ENCODE peak calls at places on chromosome 4, in eight cellular contexts. One of them, this sample, is unnamed.

GRCh38 chr4:108861339-108861738 is 98.5 kb upstream of the ETNPPL start:
- DNase-seq in mesendoderm: peak
- DNase-seq in suprapubic skin: no peak
- DNase-seq in CD8-positive, alpha-beta T cell: no peak
- DNase-seq in upper lobe of right lung: no peak
- DNase-seq in astrocyte: no peak
- DNase-seq in pancreas: peak
- DNase-seq in OCI-LY7: no peak
- DNase-seq in this sample: no peak

GRCh38 chr4:173243321-173243720 is 74.7 kb downstream of the GALNT7 start:
- DNase-seq in astrocyte: peak
- DNase-seq in pancreas: no peak
- DNase-seq in OCI-LY7: no peak
- DNase-seq in upper lobe of right lung: no peak
- DNase-seq in mesendoderm: no peak
- DNase-seq in CD8-positive, alpha-beta T cell: no peak
- DNase-seq in suprapubic skin: no peak
- DNase-seq in this sample: no peak

GRCh38 chr4:189143255-189143654 is 797.4 kb upstream of the FRG1 start:
- DNase-seq in astrocyte: no peak
- DNase-seq in mesendoderm: no peak
- DNase-seq in pancreas: no peak
- DNase-seq in upper lobe of right lung: no peak
- DNase-seq in CD8-positive, alpha-beta T cell: no peak
- DNase-seq in OCI-LY7: no peak
- DNase-seq in suprapubic skin: no peak
- DNase-seq in this sample: no peak

GRCh38 chr4:122652379-122652778 is 31.5 kb upstream of the IL21 start:
- DNase-seq in CD8-positive, alpha-beta T cell: no peak
- DNase-seq in astrocyte: peak
- DNase-seq in mesendoderm: peak
- DNase-seq in OCI-LY7: peak
- DNase-seq in suprapubic skin: no peak
- DNase-seq in pancreas: peak
- DNase-seq in upper lobe of right lung: no peak
- DNase-seq in this sample: peak

GRCh38 chr4:10006604-10007435 is 14.5 kb downstream of the SLC2A9 start:
- DNase-seq in CD8-positive, alpha-beta T cell: no peak
- DNase-seq in mesendoderm: peak
- DNase-seq in pancreas: peak
- DNase-seq in upper lobe of right lung: peak
- DNase-seq in OCI-LY7: no peak
- DNase-seq in suprapubic skin: no peak
- DNase-seq in astrocyte: peak
- DNase-seq in this sample: no peak

GRCh38 chr4:133565379-133565778 is 416.3 kb downstream of the PCDH10 start:
- DNase-seq in upper lobe of right lung: no peak
- DNase-seq in OCI-LY7: no peak
- DNase-seq in astrocyte: peak
- DNase-seq in suprapubic skin: no peak
- DNase-seq in mesendoderm: no peak
- DNase-seq in pancreas: no peak
- DNase-seq in CD8-positive, alpha-beta T cell: no peak
- DNase-seq in this sample: no peak

GRCh38 chr4:81472249-81473085 is 760 bp upstream of the RASGEF1B start:
- DNase-seq in CD8-positive, alpha-beta T cell: peak
- DNase-seq in upper lobe of right lung: no peak
- DNase-seq in suprapubic skin: no peak
- DNase-seq in pancreas: peak
- DNase-seq in astrocyte: peak
- DNase-seq in mesendoderm: peak
- DNase-seq in OCI-LY7: peak
- DNase-seq in this sample: no peak

GRCh38 chr4:6331018-6331417 is 61.4 kb downstream of the WFS1 start:
- DNase-seq in pancreas: no peak
- DNase-seq in upper lobe of right lung: no peak
- DNase-seq in mesendoderm: peak
- DNase-seq in OCI-LY7: peak
- DNase-seq in astrocyte: no peak
- DNase-seq in suprapubic skin: no peak
- DNase-seq in CD8-positive, alpha-beta T cell: no peak
- DNase-seq in this sample: no peak

GRCh38 chr4:100369871-100370270 is 148.0 kb downstream of the EMCN start:
- DNase-seq in mesendoderm: no peak
- DNase-seq in pancreas: no peak
- DNase-seq in astrocyte: no peak
- DNase-seq in upper lobe of right lung: no peak
- DNase-seq in OCI-LY7: no peak
- DNase-seq in CD8-positive, alpha-beta T cell: no peak
- DNase-seq in suprapubic skin: no peak
- DNase-seq in this sample: no peak

GRCh38 chr4:113979157-113979972 is at the start of gene ARSJ:
- DNase-seq in OCI-LY7: no peak
- DNase-seq in upper lobe of right lung: peak
- DNase-seq in pancreas: peak
- DNase-seq in mesendoderm: peak
- DNase-seq in astrocyte: peak
- DNase-seq in CD8-positive, alpha-beta T cell: no peak
- DNase-seq in suprapubic skin: no peak
- DNase-seq in this sample: no peak

GRCh38 chr4:129236351-129236750 is 140.4 kb downstream of the C4orf33 start:
- DNase-seq in pancreas: no peak
- DNase-seq in upper lobe of right lung: no peak
- DNase-seq in suprapubic skin: no peak
- DNase-seq in OCI-LY7: no peak
- DNase-seq in mesendoderm: no peak
- DNase-seq in CD8-positive, alpha-beta T cell: no peak
- DNase-seq in astrocyte: no peak
- DNase-seq in this sample: no peak

GRCh38 chr4:122959441-122959840 is 37.0 kb upstream of the NUDT6 start:
- DNase-seq in CD8-positive, alpha-beta T cell: no peak
- DNase-seq in suprapubic skin: no peak
- DNase-seq in upper lobe of right lung: no peak
- DNase-seq in mesendoderm: no peak
- DNase-seq in pancreas: no peak
- DNase-seq in OCI-LY7: no peak
- DNase-seq in astrocyte: no peak
- DNase-seq in this sample: no peak

GRCh38 chr4:12562016-12562415 is 922.1 kb downstream of the RAB28 start:
- DNase-seq in upper lobe of right lung: no peak
- DNase-seq in pancreas: no peak
- DNase-seq in CD8-positive, alpha-beta T cell: no peak
- DNase-seq in OCI-LY7: no peak
- DNase-seq in astrocyte: no peak
- DNase-seq in mesendoderm: no peak
- DNase-seq in suprapubic skin: no peak
- DNase-seq in this sample: no peak

GRCh38 chr4:165684177-165684870 is 188.7 kb upstream of the TLL1 start:
- DNase-seq in suprapubic skin: no peak
- DNase-seq in CD8-positive, alpha-beta T cell: no peak
- DNase-seq in mesendoderm: no peak
- DNase-seq in astrocyte: peak
- DNase-seq in OCI-LY7: no peak
- DNase-seq in upper lobe of right lung: no peak
- DNase-seq in pancreas: no peak
- DNase-seq in this sample: no peak

GRCh38 chr4:66157594-66157993 is 487.3 kb upstream of the EPHA5 start:
- DNase-seq in OCI-LY7: no peak
- DNase-seq in astrocyte: no peak
- DNase-seq in suprapubic skin: no peak
- DNase-seq in CD8-positive, alpha-beta T cell: no peak
- DNase-seq in upper lobe of right lung: no peak
- DNase-seq in mesendoderm: no peak
- DNase-seq in pancreas: no peak
- DNase-seq in this sample: no peak

GRCh38 chr4:168569909-168570276 is 73.0 kb downstream of the PALLD start:
- DNase-seq in suprapubic skin: no peak
- DNase-seq in CD8-positive, alpha-beta T cell: no peak
- DNase-seq in mesendoderm: no peak
- DNase-seq in OCI-LY7: no peak
- DNase-seq in upper lobe of right lung: no peak
- DNase-seq in pancreas: no peak
- DNase-seq in astrocyte: no peak
- DNase-seq in this sample: no peak

GRCh38 chr4:154743683-154744340 is at the start of gene LRAT:
- DNase-seq in astrocyte: no peak
- DNase-seq in OCI-LY7: no peak
- DNase-seq in pancreas: peak
- DNase-seq in upper lobe of right lung: peak
- DNase-seq in suprapubic skin: peak
- DNase-seq in CD8-positive, alpha-beta T cell: no peak
- DNase-seq in mesendoderm: peak
- DNase-seq in this sample: no peak

GRCh38 chr4:26909369-26909768 is 48.7 kb downstream of the STIM2 start:
- DNase-seq in upper lobe of right lung: no peak
- DNase-seq in CD8-positive, alpha-beta T cell: no peak
- DNase-seq in astrocyte: peak
- DNase-seq in OCI-LY7: no peak
- DNase-seq in pancreas: no peak
- DNase-seq in mesendoderm: no peak
- DNase-seq in suprapubic skin: no peak
- DNase-seq in this sample: no peak

GRCh38 chr4:143514432-143514831 is 930 bp downstream of the SMARCA5 start:
- DNase-seq in upper lobe of right lung: peak
- DNase-seq in pancreas: peak
- DNase-seq in astrocyte: peak
- DNase-seq in CD8-positive, alpha-beta T cell: no peak
- DNase-seq in suprapubic skin: peak
- DNase-seq in mesendoderm: peak
- DNase-seq in OCI-LY7: peak
- DNase-seq in this sample: peak

DNA sequence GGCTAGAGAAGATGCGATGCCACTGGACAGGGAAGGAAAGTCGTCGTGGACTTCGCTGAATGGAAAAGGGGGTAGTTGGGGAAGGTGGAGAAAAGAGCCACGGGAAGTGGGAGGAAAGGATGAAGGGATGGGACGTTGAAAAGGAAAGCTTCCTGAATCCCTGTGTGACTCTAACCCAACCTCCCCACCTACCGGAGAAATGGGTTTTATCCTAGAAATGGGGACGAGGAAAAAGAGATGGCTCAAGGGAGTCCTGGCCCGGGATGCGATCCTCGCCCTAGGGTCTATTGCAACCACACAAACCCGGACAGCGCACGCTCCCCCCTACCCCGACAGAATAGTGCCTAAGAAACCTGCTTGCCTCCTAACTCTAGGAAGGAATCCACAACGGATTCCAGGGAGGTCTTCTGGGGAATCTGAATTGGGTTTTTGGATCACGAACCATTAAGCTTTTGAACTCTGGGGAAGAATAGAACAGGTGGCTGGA is 738 bp upstream of the TSPAN5 start:
- DNase-seq in mesendoderm: peak
- DNase-seq in pancreas: no peak
- DNase-seq in astrocyte: peak
- DNase-seq in upper lobe of right lung: no peak
- DNase-seq in suprapubic skin: no peak
- DNase-seq in OCI-LY7: no peak
- DNase-seq in CD8-positive, alpha-beta T cell: no peak
- DNase-seq in this sample: no peak
- H3K27ac ChIP-seq in mesendoderm: no peak
- H3K27ac ChIP-seq in pancreas: no peak
- H3K27ac ChIP-seq in astrocyte: peak
- H3K27ac ChIP-seq in upper lobe of right lung: peak
- H3K27ac ChIP-seq in suprapubic skin: peak
- H3K27ac ChIP-seq in OCI-LY7: no peak
- H3K27ac ChIP-seq in CD8-positive, alpha-beta T cell: no peak
- H3K27ac ChIP-seq in this sample: peak

GRCh38 chr4:41029098-41029497 is 185.2 kb downstream of the APBB2 start:
- DNase-seq in upper lobe of right lung: no peak
- DNase-seq in mesendoderm: no peak
- DNase-seq in pancreas: no peak
- DNase-seq in suprapubic skin: no peak
- DNase-seq in CD8-positive, alpha-beta T cell: no peak
- DNase-seq in OCI-LY7: no peak
- DNase-seq in astrocyte: no peak
- DNase-seq in this sample: no peak
- H3K27ac ChIP-seq in upper lobe of right lung: peak
- H3K27ac ChIP-seq in mesendoderm: no peak
- H3K27ac ChIP-seq in pancreas: peak
- H3K27ac ChIP-seq in suprapubic skin: no peak
- H3K27ac ChIP-seq in CD8-positive, alpha-beta T cell: no peak
- H3K27ac ChIP-seq in OCI-LY7: no peak
- H3K27ac ChIP-seq in astrocyte: no peak
- H3K27ac ChIP-seq in this sample: no peak

GRCh38 chr4:68869274-68869773 is 53.5 kb downstream of the UGT2B10 start:
- DNase-seq in pancreas: no peak
- DNase-seq in CD8-positive, alpha-beta T cell: no peak
- DNase-seq in upper lobe of right lung: no peak
- DNase-seq in mesendoderm: no peak
- DNase-seq in OCI-LY7: no peak
- DNase-seq in suprapubic skin: no peak
- DNase-seq in astrocyte: no peak
- DNase-seq in this sample: no peak

GRCh38 chr4:68873218-68873502 is 57.4 kb downstream of the UGT2B10 start:
- DNase-seq in suprapubic skin: no peak
- DNase-seq in mesendoderm: no peak
- DNase-seq in OCI-LY7: no peak
- DNase-seq in CD8-positive, alpha-beta T cell: no peak
- DNase-seq in upper lobe of right lung: no peak
- DNase-seq in astrocyte: no peak
- DNase-seq in pancreas: no peak
- DNase-seq in this sample: no peak

GRCh38 chr4:68874507-68874906 is 58.7 kb downstream of the UGT2B10 start:
- DNase-seq in CD8-positive, alpha-beta T cell: no peak
- DNase-seq in astrocyte: no peak
- DNase-seq in upper lobe of right lung: no peak
- DNase-seq in suprapubic skin: no peak
- DNase-seq in mesendoderm: no peak
- DNase-seq in pancreas: no peak
- DNase-seq in OCI-LY7: no peak
- DNase-seq in this sample: no peak

GRCh38 chr4:68872442-68873217 is 56.8 kb downstream of the UGT2B10 start:
- DNase-seq in upper lobe of right lung: no peak
- DNase-seq in suprapubic skin: no peak
- DNase-seq in OCI-LY7: no peak
- DNase-seq in mesendoderm: no peak
- DNase-seq in pancreas: no peak
- DNase-seq in astrocyte: no peak
- DNase-seq in CD8-positive, alpha-beta T cell: no peak
- DNase-seq in this sample: no peak

GRCh38 chr4:68871772-68872441 is 56.1 kb downstream of the UGT2B10 start:
- DNase-seq in astrocyte: no peak
- DNase-seq in OCI-LY7: no peak
- DNase-seq in mesendoderm: no peak
- DNase-seq in suprapubic skin: no peak
- DNase-seq in upper lobe of right lung: no peak
- DNase-seq in CD8-positive, alpha-beta T cell: no peak
- DNase-seq in pancreas: no peak
- DNase-seq in this sample: no peak
- H3K27ac ChIP-seq in astrocyte: no peak
- H3K27ac ChIP-seq in OCI-LY7: no peak
- H3K27ac ChIP-seq in mesendoderm: no peak
- H3K27ac ChIP-seq in suprapubic skin: no peak
- H3K27ac ChIP-seq in upper lobe of right lung: no peak
- H3K27ac ChIP-seq in CD8-positive, alpha-beta T cell: no peak
- H3K27ac ChIP-seq in pancreas: peak
- H3K27ac ChIP-seq in this sample: no peak

DNA sequence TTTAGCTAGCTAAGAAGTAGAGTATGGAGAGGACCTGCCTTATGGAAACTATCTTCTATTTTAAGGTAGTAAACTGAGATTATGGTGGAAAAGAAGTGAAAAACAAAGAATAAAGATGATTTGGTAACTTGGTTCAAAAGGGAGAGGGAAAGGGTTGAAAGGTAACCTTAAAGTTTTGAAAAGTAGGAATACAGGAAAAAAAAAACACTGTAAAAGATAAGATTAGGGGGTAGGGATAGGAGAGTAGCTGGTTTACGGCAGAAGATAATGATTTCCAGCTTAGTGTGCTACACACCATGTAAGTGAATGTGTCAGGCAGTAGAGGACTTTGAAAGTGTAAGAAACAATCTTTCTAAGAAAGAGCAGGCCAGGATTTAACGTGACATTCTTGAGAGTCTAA is 35.3 kb downstream of the FAM13A start:
- DNase-seq in OCI-LY7: no peak
- DNase-seq in pancreas: no peak
- DNase-seq in suprapubic skin: no peak
- DNase-seq in upper lobe of right lung: no peak
- DNase-seq in mesendoderm: no peak
- DNase-seq in astrocyte: no peak
- DNase-seq in CD8-positive, alpha-beta T cell: no peak
- DNase-seq in this sample: no peak
- H3K27ac ChIP-seq in OCI-LY7: no peak
- H3K27ac ChIP-seq in pancreas: peak
- H3K27ac ChIP-seq in suprapubic skin: no peak
- H3K27ac ChIP-seq in upper lobe of right lung: no peak
- H3K27ac ChIP-seq in mesendoderm: no peak
- H3K27ac ChIP-seq in astrocyte: no peak
- H3K27ac ChIP-seq in CD8-positive, alpha-beta T cell: no peak
- H3K27ac ChIP-seq in this sample: no peak

This sample was measured in substantia nigra.